ENCODE peak calls at places on chromosomes 12 and 14, in nine cellular contexts. H is HepG2, R is SK-N-SH, F is SK-N-MC, T is spleen, P is HL-60, W is sigmoid colon, E is stomach, D is K562. C is an unnamed sample.

GRCh38 chr12:118398878-118399277 is 22.5 kb downstream of the SUDS3 start:
- DNase-seq in H (no peak), R (no peak), F (no peak), T (no peak), P (peak), W (no peak), E (no peak), D (no peak), C (no peak)

GRCh38 chr14:106308839-106309389 is 782.5 kb downstream of the TMEM121 start:
- DNase-seq in H (peak), R (peak), F (no peak), T (peak), P (peak), W (no peak), E (peak), D (peak), C (no peak)

GRCh38 chr12:86241600-86241999 is 14.6 kb downstream of the MGAT4C start:
- DNase-seq in H (no peak), R (no peak), F (no peak), T (no peak), P (no peak), W (no peak), E (no peak), D (no peak), C (no peak)

GRCh38 chr14:63853831-63854293 is 1.1 kb downstream of the SYNE2 start:
- DNase-seq in H (peak), R (peak), F (peak), T (peak), P (no peak), W (peak), E (peak), D (no peak), C (peak)

GRCh38 chr12:120361506-120362208 is 7.3 kb downstream of the MSI1 start:
- DNase-seq in H (no peak), R (peak), F (peak), T (no peak), P (no peak), W (peak), E (peak), D (peak), C (peak)

GRCh38 chr14:35682802-35683201 is 126.3 kb downstream of the RALGAPA1 start:
- DNase-seq in H (no peak), R (no peak), F (no peak), T (no peak), P (no peak), W (no peak), E (no peak), D (no peak), C (no peak)

GRCh38 chr12:107436376-107436775 is 249.2 kb upstream of the PWP1 start:
- DNase-seq in H (peak), R (no peak), F (no peak), T (peak), P (no peak), W (no peak), E (no peak), D (no peak), C (no peak)

GRCh38 chr12:57575771-57576612 is 15.0 kb upstream of the PIP4K2C start:
- DNase-seq in H (peak), R (no peak), F (no peak), T (no peak), P (no peak), W (no peak), E (no peak), D (no peak), C (no peak)

GRCh38 chr14:94480809-94481208 is 4.8 kb upstream of the SERPINA9 start:
- DNase-seq in H (peak), R (no peak), F (no peak), T (no peak), P (no peak), W (no peak), E (no peak), D (no peak), C (no peak)

GRCh38 chr14:20381341-20381740 is 32.0 kb downstream of the TEP1 start:
- DNase-seq in H (no peak), R (no peak), F (no peak), T (no peak), P (no peak), W (no peak), E (no peak), D (no peak), C (no peak)

GRCh38 chr12:119069029-119069731 is 87.8 kb downstream of the SRRM4 start:
- DNase-seq in H (no peak), R (no peak), F (no peak), T (no peak), P (no peak), W (no peak), E (peak), D (no peak), C (no peak)

GRCh38 chr12:123801573-123802178 is 39.6 kb downstream of the DNAH10 start:
- DNase-seq in H (no peak), R (no peak), F (no peak), T (no peak), P (no peak), W (no peak), E (no peak), D (no peak), C (no peak)

GRCh38 chr12:2183556-2184541 is 131.1 kb downstream of the CACNA1C start:
- DNase-seq in H (peak), R (peak), F (peak), T (no peak), P (no peak), W (peak), E (no peak), D (no peak), C (no peak)

GRCh38 chr14:100106260-100106659 is 41.0 kb downstream of the EVL start:
- DNase-seq in H (no peak), R (no peak), F (no peak), T (no peak), P (no peak), W (peak), E (no peak), D (peak), C (no peak)

GRCh38 chr12:79927772-79928474 is 7.0 kb downstream of the PPP1R12A start:
- DNase-seq in H (no peak), R (no peak), F (no peak), T (no peak), P (peak), W (no peak), E (no peak), D (no peak), C (no peak)

GRCh38 chr14:48274826-48275225 is 599.4 kb upstream of the MDGA2 start:
- DNase-seq in H (no peak), R (no peak), F (no peak), T (no peak), P (no peak), W (no peak), E (no peak), D (no peak), C (no peak)

GRCh38 chr12:74530676-74531075 is 7.0 kb upstream of the ATXN7L3B start:
- DNase-seq in H (no peak), R (no peak), F (no peak), T (no peak), P (no peak), W (no peak), E (no peak), D (no peak), C (no peak)

GRCh38 chr14:95474941-95475340 is 41.5 kb downstream of the SYNE3 start:
- DNase-seq in H (no peak), R (no peak), F (no peak), T (no peak), P (no peak), W (no peak), E (no peak), D (no peak), C (no peak)

GRCh38 chr14:94114589-94115067 is 4.1 kb downstream of the IFI27 start:
- DNase-seq in H (no peak), R (no peak), F (no peak), T (no peak), P (no peak), W (peak), E (peak), D (no peak), C (no peak)

GRCh38 chr12:110561471-110562201 is 21.5 kb downstream of the PPTC7 start:
- DNase-seq in H (no peak), R (no peak), F (no peak), T (no peak), P (no peak), W (no peak), E (no peak), D (no peak), C (no peak)

GRCh38 chr14:68801631-68802030 is 8.8 kb upstream of the ZFP36L1 start:
- DNase-seq in H (no peak), R (no peak), F (no peak), T (no peak), P (no peak), W (no peak), E (no peak), D (no peak), C (no peak)

GRCh38 chr12:78951746-78952532 is 87.4 kb downstream of the SYT1 start:
- DNase-seq in H (no peak), R (peak), F (no peak), T (no peak), P (no peak), W (no peak), E (no peak), D (no peak), C (no peak)

GRCh38 chr12:95473440-95473946 is 459 bp upstream of the METAP2 start:
- DNase-seq in H (peak), R (peak), F (peak), T (no peak), P (no peak), W (no peak), E (peak), D (peak), C (peak)

GRCh38 chr12:12979731-12980259 is 20.3 kb downstream of the HEBP1 start:
- DNase-seq in H (no peak), R (no peak), F (no peak), T (no peak), P (no peak), W (no peak), E (no peak), D (no peak), C (no peak)

GRCh38 chr12:86683568-86683991 is 427.4 kb upstream of the MGAT4C start:
- DNase-seq in H (no peak), R (no peak), F (no peak), T (no peak), P (no peak), W (no peak), E (no peak), D (no peak), C (no peak)

GRCh38 chr12:12442548-12443071 is 85.7 kb downstream of the BORCS5 start:
- DNase-seq in H (no peak), R (no peak), F (no peak), T (no peak), P (no peak), W (no peak), E (no peak), D (peak), C (no peak)

GRCh38 chr12:45674181-45674580 is 55.3 kb upstream of the ARID2 start:
- DNase-seq in H (no peak), R (no peak), F (no peak), T (no peak), P (no peak), W (no peak), E (no peak), D (no peak), C (no peak)

GRCh38 chr14:102124419-102124818 is 15.3 kb upstream of the WDR20 start:
- DNase-seq in H (no peak), R (no peak), F (no peak), T (no peak), P (no peak), W (no peak), E (no peak), D (no peak), C (no peak)

GRCh38 chr14:30005114-30005698 is 77.6 kb upstream of the PRKD1 start:
- DNase-seq in H (peak), R (peak), F (peak), T (no peak), P (peak), W (no peak), E (no peak), D (peak), C (peak)

GRCh38 chr14:65745396-65746190 is 333.1 kb downstream of the FUT8 start:
- DNase-seq in H (peak), R (no peak), F (no peak), T (no peak), P (peak), W (no peak), E (no peak), D (no peak), C (no peak)

GRCh38 chr14:51328089-51328941 is 88.3 kb downstream of the TMX1 start:
- DNase-seq in H (no peak), R (no peak), F (no peak), T (no peak), P (no peak), W (no peak), E (no peak), D (no peak), C (no peak)

GRCh38 chr14:96204151-96205058 is at the start of gene BDKRB2:
- DNase-seq in H (peak), R (peak), F (no peak), T (peak), P (peak), W (peak), E (peak), D (peak), C (peak)

GRCh38 chr12:102026728-102027127 is 35.1 kb downstream of the WASHC3 start:
- DNase-seq in H (no peak), R (no peak), F (no peak), T (no peak), P (no peak), W (no peak), E (no peak), D (no peak), C (no peak)

GRCh38 chr12:76929499-76929898 is 50.7 kb upstream of the CSRP2 start:
- DNase-seq in H (no peak), R (no peak), F (no peak), T (no peak), P (no peak), W (no peak), E (no peak), D (no peak), C (no peak)

GRCh38 chr12:124861492-124861891 is 2.2 kb downstream of the SCARB1 start:
- DNase-seq in H (no peak), R (no peak), F (no peak), T (no peak), P (no peak), W (peak), E (no peak), D (no peak), C (peak)

GRCh38 chr12:114038962-114039361 is 72.8 kb upstream of the RBM19 start:
- DNase-seq in H (peak), R (no peak), F (no peak), T (no peak), P (no peak), W (no peak), E (no peak), D (no peak), C (no peak)

GRCh38 chr12:25308761-25309160 is 58.0 kb upstream of the KRAS start:
- DNase-seq in H (no peak), R (no peak), F (no peak), T (no peak), P (no peak), W (no peak), E (no peak), D (no peak), C (no peak)

GRCh38 chr12:110355080-110355479 is 48.4 kb downstream of the ANAPC7 start:
- DNase-seq in H (peak), R (peak), F (no peak), T (no peak), P (no peak), W (no peak), E (no peak), D (peak), C (no peak)

GRCh38 chr12:112381421-112381897 is 772 bp downstream of the HECTD4 start:
- DNase-seq in H (no peak), R (no peak), F (no peak), T (no peak), P (no peak), W (no peak), E (peak), D (no peak), C (peak)

GRCh38 chr14:69052181-69052601 is 73.1 kb upstream of the ACTN1 start:
- DNase-seq in H (no peak), R (no peak), F (no peak), T (no peak), P (no peak), W (no peak), E (no peak), D (no peak), C (no peak)

GRCh38 chr12:6058481-6059161 is 65.8 kb downstream of the VWF start:
- DNase-seq in H (peak), R (no peak), F (no peak), T (no peak), P (no peak), W (no peak), E (no peak), D (no peak), C (no peak)

GRCh38 chr12:6059221-6059620 is 65.2 kb downstream of the VWF start:
- DNase-seq in H (no peak), R (no peak), F (no peak), T (no peak), P (no peak), W (no peak), E (no peak), D (no peak), C (no peak)

GRCh38 chr12:6059860-6060565 is 64.5 kb downstream of the VWF start:
- DNase-seq in H (no peak), R (no peak), F (no peak), T (no peak), P (no peak), W (no peak), E (no peak), D (no peak), C (no peak)

GRCh38 chr12:6056406-6057211 is 67.9 kb downstream of the VWF start:
- DNase-seq in H (peak), R (peak), F (no peak), T (no peak), P (no peak), W (no peak), E (no peak), D (peak), C (no peak)

GRCh38 chr12:6057693-6058092 is 66.8 kb downstream of the VWF start:
- DNase-seq in H (no peak), R (no peak), F (no peak), T (peak), P (no peak), W (no peak), E (no peak), D (no peak), C (no peak)
- H3K4me3 ChIP-seq in H (no peak), R (no peak), F (no peak), T (no peak), P (no peak), W (no peak), E (no peak), D (no peak), C (no peak)

GRCh38 chr14:88241810-88242209 is 81.3 kb downstream of the KCNK10 start:
- DNase-seq in H (no peak), R (no peak), F (no peak), T (no peak), P (no peak), W (no peak), E (no peak), D (no peak), C (no peak)

GRCh38 chr14:88245321-88245720 is 77.7 kb downstream of the KCNK10 start:
- DNase-seq in H (no peak), R (peak), F (no peak), T (no peak), P (no peak), W (no peak), E (no peak), D (no peak), C (no peak)

GRCh38 chr14:88247228-88247627 is 75.8 kb downstream of the KCNK10 start:
- DNase-seq in H (no peak), R (no peak), F (no peak), T (no peak), P (no peak), W (no peak), E (no peak), D (no peak), C (no peak)

DNA sequence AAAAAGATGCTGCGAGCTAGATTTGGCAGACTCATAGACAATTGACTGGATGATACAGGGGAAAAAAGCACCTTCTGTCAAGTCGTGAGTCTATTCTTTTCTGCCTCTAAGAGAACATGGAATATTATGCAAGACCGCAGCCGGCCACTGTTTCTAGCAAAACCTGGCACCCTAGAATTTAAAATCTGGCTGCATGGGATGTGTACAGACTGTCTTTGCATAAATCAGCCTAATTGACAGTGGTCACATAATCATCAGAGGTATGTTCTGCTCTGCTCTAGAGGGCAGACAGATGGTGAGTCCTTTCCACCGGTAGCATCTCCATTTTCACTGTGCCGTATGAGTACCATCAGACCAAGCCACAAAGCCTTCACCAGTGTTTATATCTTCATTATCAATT is 80.6 kb downstream of the KCNK10 start:
- DNase-seq in H (no peak), R (no peak), F (no peak), T (no peak), P (no peak), W (no peak), E (no peak), D (no peak), C (no peak)
- TF ChIP-seq POLR2AphosphoS5 in H (no peak), R (no peak), F (no peak), T (no peak), P (no peak), W (no peak), E (no peak), D (no peak), C (no peak)

DNA sequence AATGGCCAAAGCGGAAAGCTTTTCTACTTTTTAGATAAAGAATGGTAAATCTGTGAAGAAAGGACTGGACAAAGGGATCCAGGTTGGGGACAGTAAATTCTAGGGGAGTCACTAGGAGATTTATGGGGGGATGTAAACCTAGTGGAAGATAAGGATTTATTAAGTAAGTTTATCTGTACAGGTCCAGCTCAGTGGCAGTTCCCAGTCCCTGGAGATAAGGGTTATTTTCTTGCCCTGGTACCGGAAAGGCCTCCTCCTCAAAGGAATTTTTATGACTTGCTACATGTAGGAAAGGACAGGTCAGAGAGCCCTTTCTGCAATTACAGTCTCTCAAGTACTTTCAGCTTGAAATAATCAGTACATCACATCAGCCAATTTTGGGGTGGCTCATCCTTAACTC is 72.6 kb upstream of the BICD1 start:
- DNase-seq in H (no peak), R (no peak), F (no peak), T (no peak), P (no peak), W (no peak), E (no peak), D (no peak), C (no peak)
- H3K4me3 ChIP-seq in H (no peak), R (no peak), F (no peak), T (no peak), P (no peak), W (no peak), E (no peak), D (no peak), C (no peak)

DNA sequence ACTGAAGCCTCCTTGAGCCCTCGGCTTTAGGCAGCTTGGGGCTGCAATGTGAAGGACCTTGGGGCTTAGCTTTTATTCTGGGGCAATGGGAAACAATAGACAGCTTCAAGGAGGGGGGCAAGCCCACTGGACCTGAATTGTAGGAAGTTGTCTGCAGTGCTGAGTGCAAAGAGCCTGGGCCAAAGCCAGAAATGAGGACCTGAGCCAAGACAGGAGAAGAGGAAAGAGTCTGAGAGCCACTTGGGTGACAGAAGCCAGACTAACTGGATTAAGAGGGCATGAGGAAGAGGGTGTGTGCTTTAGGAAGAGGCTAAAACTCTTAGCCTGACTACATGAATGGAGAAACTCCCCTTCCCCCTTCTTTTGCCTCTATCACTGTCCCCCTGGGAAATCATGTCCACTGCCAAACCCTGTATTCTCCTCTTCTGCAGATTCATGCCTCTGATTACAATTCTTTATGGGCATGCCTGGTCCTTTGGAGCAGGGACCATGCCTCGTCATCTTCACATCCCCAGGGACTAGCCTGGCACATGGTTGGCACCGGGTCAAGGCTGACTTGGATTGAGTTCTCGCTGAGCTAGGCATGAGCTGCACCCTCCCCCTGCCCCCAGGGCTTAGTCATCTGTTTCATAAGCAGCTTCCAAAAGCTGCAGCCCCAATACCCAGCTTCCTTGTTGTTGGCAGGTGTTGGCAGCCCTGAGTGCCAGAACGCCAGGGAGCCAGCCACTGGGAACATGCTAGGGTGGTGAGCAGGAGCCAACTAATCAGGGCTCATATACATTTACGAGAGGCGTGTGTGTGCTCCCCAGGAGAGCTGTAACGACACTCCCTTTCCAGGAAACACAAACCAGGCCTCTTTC is 27.8 kb upstream of the JDP2 start:
- DNase-seq in H (no peak), R (peak), F (peak), T (peak), P (peak), W (peak), E (peak), D (no peak), C (peak)
- TF ChIP-seq POLR2AphosphoS5 in H (no peak), R (no peak), F (peak), T (peak), P (no peak), W (peak), E (peak), D (no peak), C (peak)

GRCh38 chr14:56210570-56210969 is 92.4 kb downstream of the PELI2 start:
- DNase-seq in H (no peak), R (no peak), F (no peak), T (no peak), P (no peak), W (no peak), E (no peak), D (no peak), C (no peak)
- H3K4me3 ChIP-seq in H (no peak), R (no peak), F (no peak), T (no peak), P (no peak), W (no peak), E (no peak), D (no peak), C (no peak)

C was measured in prostate gland.